ENCODE peak calls at places on chromosomes 16 and 17, in four cellular contexts. K, T, O and Y are unnamed samples.
A peak's percentile ranks its signal among the peaks of the same experiment; 100 is the strongest.

GRCh38 chr17:70037498-70037897 is 37.5 kb upstream of the KCNJ16 start:
- DNase-seq in K (no peak), T (no peak), O (no peak), Y (no peak)

GRCh38 chr17:82772026-82772425 is 20.2 kb downstream of the TBCD start:
- DNase-seq in K (peak; percentile 36), T (no peak), O (peak; percentile 80), Y (peak; percentile 81)

GRCh38 chr16:57265850-57266530 is 18.5 kb downstream of the PLLP start:
- DNase-seq in K (no peak), T (peak; percentile 24), O (no peak), Y (peak; percentile 45)

GRCh38 chr16:56675685-56676210 is 6.1 kb downstream of the MT1H start:
- DNase-seq in K (no peak), T (no peak), O (no peak), Y (no peak)

GRCh38 chr16:86751081-86752030 is 173.0 kb downstream of the FOXL1 start:
- DNase-seq in K (peak; percentile 63), T (no peak), O (peak; percentile 87), Y (peak; percentile 78)

GRCh38 chr17:3748576-3748975 is 24.9 kb downstream of the HASPIN start:
- DNase-seq in K (no peak), T (no peak), O (no peak), Y (no peak)

GRCh38 chr17:82410014-82410716 is 8.0 kb upstream of the HEXD start:
- DNase-seq in K (no peak), T (no peak), O (no peak), Y (no peak)

GRCh38 chr16:81277681-81278080 is 37.1 kb upstream of the GAN start:
- DNase-seq in K (no peak), T (no peak), O (no peak), Y (no peak)

GRCh38 chr16:84751241-84751640 is 51.4 kb downstream of the USP10 start:
- DNase-seq in K (no peak), T (no peak), O (no peak), Y (no peak)

GRCh38 chr16:68065716-68066305 is 19.4 kb upstream of the NFATC3 start:
- DNase-seq in K (no peak), T (no peak), O (peak; percentile 82), Y (peak; percentile 90)

GRCh38 chr17:19867094-19867653 is 562 bp downstream of the ULK2 start:
- DNase-seq in K (no peak), T (peak; percentile 66), O (peak; percentile 54), Y (peak; percentile 62)

GRCh38 chr17:9239821-9240658 is 218.7 kb downstream of the NTN1 start:
- DNase-seq in K (no peak), T (peak; percentile 64), O (peak; percentile 39), Y (peak; percentile 57)

GRCh38 chr17:1058423-1059130 is 61.6 kb downstream of the TIMM22 start:
- DNase-seq in K (no peak), T (peak; percentile 32), O (peak; percentile 35), Y (peak; percentile 55)

GRCh38 chr16:66717112-66717675 is 20.7 kb upstream of the CMTM4 start:
- DNase-seq in K (peak; percentile 45), T (no peak), O (peak; percentile 88), Y (peak; percentile 64)

GRCh38 chr16:55630774-55631173 is 25.0 kb upstream of the SLC6A2 start:
- DNase-seq in K (no peak), T (no peak), O (no peak), Y (no peak)

GRCh38 chr16:17026600-17027242 is 444.0 kb downstream of the XYLT1 start:
- DNase-seq in K (no peak), T (no peak), O (no peak), Y (no peak)

GRCh38 chr17:47705536-47706481 is 11.8 kb downstream of the TBKBP1 start:
- DNase-seq in K (no peak), T (no peak), O (no peak), Y (no peak)

GRCh38 chr16:10878644-10879498 is 1.9 kb downstream of the CIITA start:
- DNase-seq in K (no peak), T (peak; percentile 36), O (peak; percentile 19), Y (peak; percentile 12)

GRCh38 chr16:68756250-68757051 is 19.4 kb downstream of the CDH1 start:
- DNase-seq in K (no peak), T (no peak), O (no peak), Y (no peak)

GRCh38 chr17:29579866-29580771 is 9.3 kb downstream of the GIT1 start:
- DNase-seq in K (no peak), T (peak; percentile 91), O (peak; percentile 75), Y (peak; percentile 83)

GRCh38 chr16:56777533-56777932 is 47.6 kb downstream of the NUP93 start:
- DNase-seq in K (no peak), T (no peak), O (no peak), Y (no peak)

GRCh38 chr17:64683791-64684190 is 21.7 kb upstream of the SMURF2 start:
- DNase-seq in K (no peak), T (no peak), O (peak; percentile 62), Y (peak; percentile 31)

GRCh38 chr16:46736695-46737094 is 11.4 kb downstream of the MYLK3 start:
- DNase-seq in K (no peak), T (no peak), O (no peak), Y (peak; percentile 28)

GRCh38 chr17:49280918-49281317 is 50.3 kb upstream of the PHOSPHO1 start:
- DNase-seq in K (no peak), T (no peak), O (no peak), Y (no peak)

GRCh38 chr16:4634768-4635167 is 10.1 kb downstream of the MGRN1 start:
- DNase-seq in K (no peak), T (no peak), O (no peak), Y (no peak)

GRCh38 chr17:34308376-34308775 is 10.9 kb upstream of the CCL8 start:
- DNase-seq in K (no peak), T (no peak), O (no peak), Y (peak; percentile 59)

GRCh38 chr17:8153550-8153956 is 1.3 kb upstream of the PER1 start:
- DNase-seq in K (peak; percentile 92), T (peak; percentile 90), O (peak; percentile 97), Y (peak; percentile 98)

GRCh38 chr17:36950027-36950426 is 1.3 kb downstream of the AATF start:
- DNase-seq in K (no peak), T (no peak), O (no peak), Y (no peak)
- H3K4me3 ChIP-seq in K (peak overlapping the region; percentile 88), T (peak overlapping the region; percentile 91), O (peak overlapping the region; percentile 55), Y (peak overlapping the region; percentile 83)

GRCh38 chr17:58082341-58082869 is 814 bp upstream of the DYNLL2 start:
- DNase-seq in K (no peak), T (no peak), O (no peak), Y (no peak)
- H3K4me3 ChIP-seq in K (peak overlapping the region; percentile 43), T (no peak overlapping the region), O (no peak overlapping the region), Y (no peak overlapping the region)

GRCh38 chr16:78574571-78574970 is 475.1 kb downstream of the WWOX start:
- DNase-seq in K (no peak), T (no peak), O (no peak), Y (no peak)
- H3K4me3 ChIP-seq in K (no peak overlapping the region), T (no peak overlapping the region), O (no peak overlapping the region), Y (no peak overlapping the region)

GRCh38 chr17:59375858-59376257 is 44.4 kb downstream of the YPEL2 start:
- DNase-seq in K (no peak), T (no peak), O (no peak), Y (no peak)
- H3K4me3 ChIP-seq in K (no peak overlapping the region), T (no peak overlapping the region), O (no peak overlapping the region), Y (no peak overlapping the region)

DNA sequence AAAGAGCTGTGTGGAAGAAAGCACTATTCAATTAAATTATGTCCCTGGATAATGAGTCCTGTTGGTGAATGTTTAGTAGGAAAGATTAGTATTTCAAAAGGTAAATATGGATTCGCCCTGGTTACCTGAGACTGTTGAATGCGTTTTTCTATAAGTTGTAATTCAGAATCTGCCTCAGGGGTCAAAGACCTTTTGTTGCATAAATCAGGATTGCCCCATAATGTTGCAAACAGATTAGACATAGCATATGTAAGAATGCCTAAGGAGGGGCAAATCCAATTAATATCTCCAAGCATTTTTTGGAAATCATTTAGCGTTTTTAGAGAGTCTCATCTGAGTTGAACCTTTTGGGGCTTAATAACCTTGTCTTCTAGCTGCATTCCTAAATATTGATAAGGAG is 70.1 kb upstream of the ARL4D start:
- DNase-seq in K (no peak), T (no peak), O (no peak), Y (no peak)
- H3K4me3 ChIP-seq in K (no peak overlapping the region), T (no peak overlapping the region), O (no peak overlapping the region), Y (no peak overlapping the region)

GRCh38 chr17:15457723-15458094 is 9.7 kb downstream of the CDRT4 start:
- DNase-seq in K (no peak), T (peak; percentile 68), O (no peak), Y (no peak)
- H3K4me3 ChIP-seq in K (no peak overlapping the region), T (peak overlapping the region; percentile 6), O (no peak overlapping the region), Y (no peak overlapping the region)

GRCh38 chr17:39740357-39741111 is 2.8 kb downstream of the GRB7 start:
- DNase-seq in K (no peak), T (no peak), O (peak; percentile 45), Y (peak; percentile 74)
- H3K4me3 ChIP-seq in K (no peak overlapping the region), T (no peak overlapping the region), O (no peak overlapping the region), Y (no peak overlapping the region)

GRCh38 chr16:88458039-88458772 is 5.1 kb downstream of the ZFPM1 start:
- DNase-seq in K (no peak), T (no peak), O (no peak), Y (peak; percentile 39)

GRCh38 chr16:88458773-88459235 is 5.7 kb downstream of the ZFPM1 start:
- DNase-seq in K (no peak), T (no peak), O (no peak), Y (no peak)

GRCh38 chr16:88454315-88455057 is 1.4 kb downstream of the ZFPM1 start:
- DNase-seq in K (no peak), T (no peak), O (no peak), Y (no peak)

GRCh38 chr16:88455610-88456355 is 2.7 kb downstream of the ZFPM1 start:
- DNase-seq in K (no peak), T (no peak), O (peak; percentile 43), Y (peak; percentile 60)

GRCh38 chr16:88456356-88457292 is 3.5 kb downstream of the ZFPM1 start:
- DNase-seq in K (no peak), T (no peak), O (no peak), Y (no peak)
- H3K4me3 ChIP-seq in K (peak overlapping the region; percentile 60), T (peak overlapping the region; percentile 63), O (peak overlapping the region; percentile 55), Y (peak overlapping the region; percentile 54)

GRCh38 chr17:61405047-61405685 is 5.5 kb downstream of the TBX2 start:
- DNase-seq in K (no peak), T (no peak), O (peak; percentile 41), Y (no peak)

GRCh38 chr17:61405686-61406542 is 6.3 kb downstream of the TBX2 start:
- DNase-seq in K (no peak), T (no peak), O (peak; percentile 27), Y (no peak)

GRCh38 chr17:61404702-61405046 is 5.0 kb downstream of the TBX2 start:
- DNase-seq in K (no peak), T (no peak), O (peak; percentile 36), Y (no peak)

GRCh38 chr17:61402978-61403845 is 3.6 kb downstream of the TBX2 start:
- DNase-seq in K (no peak), T (no peak), O (peak; percentile 66), Y (no peak)

GRCh38 chr17:61403846-61404701 is 4.4 kb downstream of the TBX2 start:
- DNase-seq in K (no peak), T (no peak), O (peak; percentile 69), Y (no peak)
- H3K4me3 ChIP-seq in K (peak overlapping the region; percentile 98), T (peak overlapping the region; percentile 74), O (peak overlapping the region; percentile 98), Y (no peak overlapping the region)